ENCODE peak calls at places on chromosomes 13 and 19, in seven cellular contexts. P is T-helper 9 cell; B is DMS53; G is NK-92 treated with Interleukin-12 subunit alpha and Interleukin-12 subunit beta, amount 100 ng/mL, for 24 hours; C is omental fat pad; A is H54; E is left ventricle myocardium superior. V is an unnamed sample.

GRCh38 chr13:49225358-49226042 is 5.4 kb downstream of the MLNR start:
- DNase-seq in P (no peak), B (peak; percentile 40), G (no peak), C (no peak), A (no peak), E (no peak), V (no peak)

GRCh38 chr13:99617474-99618255 is 116.4 kb downstream of the TM9SF2 start:
- DNase-seq in P (no peak), B (peak; percentile 12), G (peak; percentile 24), C (no peak), A (peak; percentile 65), E (peak; percentile 53), V (no peak)

GRCh38 chr19:9673912-9674668 is 810 bp downstream of the ZNF562 start:
- DNase-seq in P (no peak), B (peak; percentile 31), G (no peak), C (no peak), A (no peak), E (no peak), V (peak; percentile 40)

GRCh38 chr13:30985637-30986205 is 53.3 kb downstream of the TEX26 start:
- DNase-seq in P (no peak), B (no peak), G (no peak), C (no peak), A (no peak), E (no peak), V (no peak)

GRCh38 chr13:75694742-75695141 is 58.6 kb downstream of the LMO7 start:
- DNase-seq in P (no peak), B (no peak), G (no peak), C (no peak), A (no peak), E (no peak), V (no peak)

GRCh38 chr19:4575267-4575793 is 15.8 kb upstream of the SEMA6B start:
- DNase-seq in P (no peak), B (peak; percentile 28), G (no peak), C (peak; percentile 38), A (peak; percentile 98), E (peak; percentile 68), V (no peak)

GRCh38 chr13:21996049-21996448 is 325.2 kb downstream of the FGF9 start:
- DNase-seq in P (no peak), B (no peak), G (no peak), C (no peak), A (no peak), E (no peak), V (no peak)

GRCh38 chr13:110916671-110917142 is 1.8 kb upstream of the ANKRD10 start:
- DNase-seq in P (no peak), B (no peak), G (no peak), C (no peak), A (no peak), E (no peak), V (no peak)

GRCh38 chr13:90414691-90415596 is 932.5 kb upstream of the MIR17HG start:
- DNase-seq in P (no peak), B (peak; percentile 60), G (no peak), C (no peak), A (peak; percentile 29), E (no peak), V (no peak)

GRCh38 chr19:40646564-40647254 is 43.7 kb downstream of the NUMBL start:
- DNase-seq in P (no peak), B (peak; percentile 85), G (no peak), C (no peak), A (no peak), E (no peak), V (no peak)

GRCh38 chr19:51366999-51367564 is 894 bp upstream of the ETFB start:
- DNase-seq in P (peak; percentile 30), B (no peak), G (no peak), C (no peak), A (no peak), E (peak; percentile 56), V (no peak)

GRCh38 chr19:16688084-16688483 is 27.1 kb downstream of the TMEM38A start:
- DNase-seq in P (no peak), B (no peak), G (no peak), C (no peak), A (no peak), E (no peak), V (no peak)

GRCh38 chr13:97317933-97318332 is 95.8 kb downstream of the MBNL2 start:
- DNase-seq in P (no peak), B (no peak), G (no peak), C (no peak), A (no peak), E (no peak), V (no peak)

GRCh38 chr13:91185294-91185863 is 162.1 kb upstream of the MIR17HG start:
- DNase-seq in P (no peak), B (peak; percentile 60), G (no peak), C (no peak), A (no peak), E (no peak), V (no peak)